ENCODE peak calls at places on chromosome 10, in six cellular contexts. S is activated T-cell treated with anti-CD3 and anti-CD28 coated beads, Interleukin-2, amount 50 U/mL, for 72 hours; T is NCI-H524 treated with DMSO at 0.1 percent for 48 hours; H is GM12892; N is AG04450; I is Kasumi-1. U is an unnamed sample.

GRCh38 chr10:29127037-29127436 is 161.8 kb upstream of the LYZL1 start:
- DNase-seq in S (no peak), T (no peak), H (no peak), N (no peak), I (no peak), U (no peak)

GRCh38 chr10:89745903-89746302 is 44.5 kb downstream of the KIF20B start:
- DNase-seq in S (no peak), T (no peak), H (no peak), N (no peak), I (no peak), U (no peak)

GRCh38 chr10:114163062-114163861 is 10.7 kb downstream of the CCDC186 start:
- DNase-seq in S (no peak), T (no peak), H (no peak), N (no peak), I (no peak), U (no peak)

GRCh38 chr10:7056216-7056615 is 354.6 kb downstream of the SFMBT2 start:
- DNase-seq in S (no peak), T (no peak), H (no peak), N (no peak), I (no peak), U (no peak)

GRCh38 chr10:59622320-59622901 is 87.2 kb downstream of the SLC16A9 start:
- DNase-seq in S (peak; percentile 28), T (peak; percentile 2), H (no peak), N (peak; percentile 11), I (peak; percentile 68), U (no peak)

GRCh38 chr10:84534168-84534567 is 205.8 kb downstream of the CCSER2 start:
- DNase-seq in S (no peak), T (no peak), H (no peak), N (no peak), I (peak; percentile 17), U (no peak)

GRCh38 chr10:110725809-110726641 is 81.9 kb downstream of the RBM20 start:
- DNase-seq in S (no peak), T (peak; percentile 4), H (no peak), N (no peak), I (no peak), U (no peak)

GRCh38 chr10:79490400-79491081 is 21.8 kb upstream of the EIF5AL1 start:
- DNase-seq in S (no peak), T (peak; percentile 58), H (no peak), N (peak; percentile 45), I (no peak), U (no peak)

GRCh38 chr10:4549254-4549653 is 276.8 kb upstream of the AKR1E2 start:
- DNase-seq in S (no peak), T (no peak), H (no peak), N (no peak), I (no peak), U (no peak)

GRCh38 chr10:12854988-12855387 is 146.5 kb downstream of the CCDC3 start:
- DNase-seq in S (no peak), T (no peak), H (no peak), N (no peak), I (no peak), U (no peak)

GRCh38 chr10:127175357-127176110 is 20.9 kb downstream of the INSYN2A start:
- DNase-seq in S (no peak), T (no peak), H (no peak), N (no peak), I (no peak), U (no peak)

GRCh38 chr10:18483787-18484186 is 167.6 kb downstream of the NSUN6 start:
- DNase-seq in S (no peak), T (no peak), H (no peak), N (no peak), I (no peak), U (no peak)

GRCh38 chr10:35427543-35427942 is 91.2 kb downstream of the CCNY start:
- DNase-seq in S (no peak), T (no peak), H (no peak), N (no peak), I (no peak), U (no peak)

GRCh38 chr10:21363087-21363752 is 162.3 kb downstream of the SKIDA1 start:
- DNase-seq in S (no peak), T (no peak), H (no peak), N (no peak), I (no peak), U (no peak)

GRCh38 chr10:45373003-45373782 is 823 bp upstream of the ALOX5 start:
- DNase-seq in S (peak; percentile 23), T (no peak), H (peak; percentile 41), N (no peak), I (no peak), U (peak; percentile 56)

GRCh38 chr10:23912884-23913401 is 296.0 kb upstream of the KIAA1217 start:
- DNase-seq in S (no peak), T (no peak), H (no peak), N (no peak), I (no peak), U (no peak)

GRCh38 chr10:110735620-110736027 is 91.5 kb downstream of the RBM20 start:
- DNase-seq in S (no peak), T (no peak), H (no peak), N (no peak), I (no peak), U (no peak)

GRCh38 chr10:93827035-93827804 is 66.6 kb upstream of the SLC35G1 start:
- DNase-seq in S (no peak), T (no peak), H (no peak), N (no peak), I (no peak), U (no peak)

GRCh38 chr10:46787321-46787615 is 124.0 kb upstream of the PTPN20 start:
- DNase-seq in S (peak; percentile 21), T (no peak), H (no peak), N (no peak), I (peak; percentile 29), U (no peak)

GRCh38 chr10:44894691-44895090 is 16.4 kb upstream of the TMEM72 start:
- DNase-seq in S (no peak), T (no peak), H (no peak), N (no peak), I (no peak), U (no peak)

GRCh38 chr10:103680869-103681236 is 174.5 kb downstream of the SH3PXD2A start:
- DNase-seq in S (no peak), T (no peak), H (no peak), N (no peak), I (no peak), U (no peak)

U was measured in aorta.